ENCODE peak calls at places on chromosomes 7 and 10, in ten cellular contexts. Z is GM12878; H is Panc1; K is esophagus squamous epithelium; E is thyroid gland; N is tibial artery; D is neural progenitor cell; S is breast epithelium; P is CD4-positive, CD25-positive, alpha-beta regulatory T cell; R is adipocyte. Q is an unnamed sample. For H3K4me1, the result is how much of the 10 kb centered on the place peaks cover.

GRCh38 chr10:101693701-101694055 is 1.3 kb downstream of the FBXW4 start:
- DNase-seq in N (peak), Z (no peak), E (peak), S (no peak), D (no peak), R (peak), H (no peak), P (no peak), K (no peak), Q (no peak)

GRCh38 chr10:30831876-30832726 is 199.6 kb downstream of the ZNF438 start:
- DNase-seq in S (no peak), K (no peak), Z (no peak), N (no peak), D (no peak), H (no peak), E (no peak), P (no peak), R (no peak), Q (no peak)

GRCh38 chr10:14399641-14400040 is 68.9 kb upstream of the FRMD4A start:
- DNase-seq in H (no peak), Z (no peak), P (no peak), D (no peak), K (no peak), E (no peak), N (no peak), S (no peak), R (no peak), Q (no peak)

GRCh38 chr10:21363753-21364104 is 161.8 kb downstream of the SKIDA1 start:
- DNase-seq in D (no peak), N (no peak), R (peak), E (no peak), Z (no peak), H (no peak), K (no peak), S (peak), P (no peak), Q (no peak)

GRCh38 chr10:100509241-100509640 is 10.4 kb downstream of the SEC31B start:
- DNase-seq in R (no peak), H (no peak), S (no peak), P (peak), Z (no peak), K (no peak), E (no peak), N (no peak), D (no peak), Q (peak)

GRCh38 chr10:44477021-44477420 is 92.1 kb upstream of the CXCL12 start:
- DNase-seq in E (no peak), Z (no peak), N (no peak), S (no peak), K (no peak), D (no peak), H (no peak), R (peak), P (no peak), Q (no peak)

GRCh38 chr7:47786557-47787248 is 161.6 kb downstream of the PKD1L1 start:
- DNase-seq in N (peak), E (peak), D (peak), S (peak), R (peak), Z (no peak), H (peak), K (no peak), P (no peak), Q (no peak)

GRCh38 chr10:101030492-101031127 is 319 bp downstream of the PDZD7 start:
- DNase-seq in K (no peak), P (no peak), R (no peak), Z (no peak), S (no peak), H (no peak), E (no peak), N (no peak), D (peak), Q (no peak)

GRCh38 chr7:86978804-86979506 is 80.5 kb downstream of the ELAPOR2 start:
- DNase-seq in E (no peak), K (no peak), N (no peak), D (no peak), Z (peak), H (no peak), R (no peak), S (no peak), P (peak), Q (peak)

GRCh38 chr10:6228010-6228511 is 25.3 kb downstream of the PFKFB3 start:
- DNase-seq in N (no peak), S (no peak), R (peak), Z (no peak), D (no peak), K (no peak), H (no peak), E (no peak), P (no peak), Q (no peak)

GRCh38 chr10:63286754-63287264 is 153.7 kb downstream of the NRBF2 start:
- DNase-seq in Z (peak), E (no peak), D (no peak), N (no peak), R (no peak), K (no peak), H (no peak), S (no peak), P (no peak), Q (no peak)

GRCh38 chr7:41579961-41580935 is 122.6 kb downstream of the INHBA start:
- DNase-seq in P (no peak), K (no peak), R (peak), N (no peak), D (no peak), Z (no peak), S (no peak), E (no peak), H (no peak), Q (no peak)

GRCh38 chr7:111175908-111176307 is 85.0 kb downstream of the LRRN3 start:
- DNase-seq in Z (no peak), R (no peak), N (no peak), P (peak), S (no peak), H (no peak), E (no peak), D (no peak), K (no peak), Q (no peak)

GRCh38 chr7:132207782-132208181 is 368.5 kb downstream of the PLXNA4 start:
- DNase-seq in N (no peak), D (no peak), P (no peak), R (no peak), E (no peak), Z (no peak), H (no peak), K (no peak), S (no peak), Q (no peak)

GRCh38 chr10:10911035-10911434 is 106.6 kb upstream of the CELF2 start:
- DNase-seq in K (no peak), Z (no peak), E (peak), N (no peak), D (no peak), S (no peak), H (no peak), P (no peak), R (no peak), Q (no peak)

GRCh38 chr10:45408421-45409319 is 34.7 kb downstream of the ALOX5 start:
- DNase-seq in P (no peak), E (no peak), H (no peak), Z (no peak), N (no peak), K (no peak), S (no peak), R (no peak), D (no peak), Q (no peak)

GRCh38 chr10:650691-651615 is 38.5 kb downstream of the DIP2C start:
- DNase-seq in Z (no peak), H (no peak), P (no peak), E (no peak), K (no peak), N (no peak), D (no peak), S (no peak), R (peak), Q (no peak)

GRCh38 chr7:150753826-150754603 is 16.8 kb downstream of the GIMAP5 start:
- DNase-seq in N (no peak), S (no peak), H (no peak), K (no peak), D (peak), Z (no peak), R (no peak), E (no peak), P (no peak), Q (no peak)

GRCh38 chr7:149816267-149816751 is 21.9 kb upstream of the ZNF862 start:
- DNase-seq in P (no peak), N (no peak), H (no peak), E (no peak), Z (no peak), D (no peak), K (no peak), S (no peak), R (no peak), Q (no peak)

GRCh38 chr10:78742730-78743615 is 325.8 kb upstream of the ZMIZ1 start:
- DNase-seq in D (no peak), K (no peak), R (no peak), P (no peak), H (no peak), N (no peak), S (no peak), Z (no peak), E (no peak), Q (peak)
- H3K4me1 ChIP-seq in D (under half), K (under half), R (under half), P (under half), H (under half), N (under half), S (under half), Z (under half), E (under half), Q (under half)

GRCh38 chr10:25078659-25079429 is 62.4 kb downstream of the THNSL1 start:
- DNase-seq in K (no peak), H (no peak), S (no peak), P (no peak), N (no peak), R (peak), Z (no peak), D (no peak), E (no peak), Q (no peak)
- H3K4me1 ChIP-seq in K (under half), H (under half), S (under half), P (under half), N (under half), R (under half), Z (under half), D (under half), E (under half), Q (under half)

DNA sequence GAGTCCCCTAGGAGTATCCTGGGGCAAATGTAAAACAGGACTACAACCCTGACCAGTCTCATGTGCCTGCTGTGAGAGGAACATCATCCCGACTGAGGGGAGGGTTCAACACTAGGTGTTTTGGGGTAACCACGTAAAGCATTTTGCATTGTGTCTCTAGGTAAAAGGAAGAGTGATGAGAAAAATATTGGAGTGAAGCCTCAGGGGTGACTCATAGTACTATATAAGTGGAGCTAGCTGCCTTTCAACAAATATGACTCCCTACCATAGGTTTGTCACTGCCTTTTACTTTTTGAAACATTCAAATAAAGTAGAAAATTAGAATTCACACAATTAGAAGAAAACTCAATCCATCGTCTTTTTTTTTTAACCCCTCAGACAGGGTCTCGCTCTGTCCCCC is 2.6 kb upstream of the CAMK2G start:
- DNase-seq in E (no peak), P (no peak), Z (no peak), K (no peak), S (no peak), H (no peak), D (no peak), N (no peak), R (no peak), Q (no peak)
- H3K4me1 ChIP-seq in E (under half), P (under half), Z (under half), K (half or more), S (under half), H (under half), D (under half), N (under half), R (under half), Q (half or more)

GRCh38 chr10:124921261-124921660 is 20.7 kb upstream of the ZRANB1 start:
- DNase-seq in R (no peak), E (no peak), H (no peak), P (no peak), N (no peak), S (no peak), D (no peak), Z (no peak), K (no peak), Q (no peak)
- H3K4me1 ChIP-seq in R (half or more), E (under half), H (under half), P (under half), N (under half), S (under half), D (under half), Z (under half), K (half or more), Q (under half)

GRCh38 chr7:94417261-94417660 is 22.6 kb downstream of the COL1A2 start:
- DNase-seq in E (no peak), R (no peak), D (no peak), N (no peak), K (no peak), H (no peak), P (no peak), Z (no peak), S (no peak), Q (no peak)
- H3K4me1 ChIP-seq in E (under half), R (half or more), D (under half), N (under half), K (under half), H (under half), P (under half), Z (under half), S (under half), Q (under half)